ENCODE peak calls at places on chromosomes 5 and 9, in five cellular contexts. W, G, E, T and B are unnamed samples. For H3K4me1, the result is how much of the 10 kb centered on the place peaks cover.

GRCh38 chr5:91641730-91642350 is 258.7 kb upstream of the ARRDC3 start:
- DNase-seq in W (peak), G (no peak), E (no peak), T (peak), B (peak)

GRCh38 chr9:94899464-94900221 is 173.1 kb downstream of the AOPEP start:
- DNase-seq in W (no peak), G (no peak), E (no peak), T (no peak), B (no peak)

GRCh38 chr9:112665347-112665746 is 52.6 kb downstream of the INIP start:
- DNase-seq in W (peak), G (no peak), E (no peak), T (no peak), B (peak)

GRCh38 chr5:41871866-41872265 is 1.6 kb upstream of the OXCT1 start:
- DNase-seq in W (peak), G (no peak), E (no peak), T (peak), B (peak)

GRCh38 chr9:75712690-75713089 is 177.8 kb upstream of the PCSK5 start:
- DNase-seq in W (no peak), G (peak), E (no peak), T (no peak), B (peak)

GRCh38 chr5:157862183-157862851 is 3.4 kb upstream of the CLINT1 start:
- DNase-seq in W (no peak), G (no peak), E (no peak), T (no peak), B (no peak)

GRCh38 chr9:86046080-86046636 is 53.2 kb downstream of the GOLM1 start:
- DNase-seq in W (no peak), G (no peak), E (no peak), T (no peak), B (no peak)

GRCh38 chr5:115869256-115869655 is 27.5 kb downstream of the AP3S1 start:
- DNase-seq in W (no peak), G (no peak), E (no peak), T (no peak), B (peak)

GRCh38 chr9:12972608-12973589 is 198.1 kb downstream of the LURAP1L start:
- DNase-seq in W (no peak), G (no peak), E (no peak), T (no peak), B (peak)

GRCh38 chr9:83937861-83938455 is 16.7 kb upstream of the KIF27 start:
- DNase-seq in W (peak), G (no peak), E (no peak), T (peak), B (peak)

GRCh38 chr9:34256987-34257585 is 72.0 kb downstream of the KIF24 start:
- DNase-seq in W (no peak), G (no peak), E (peak), T (no peak), B (no peak)

GRCh38 chr5:62306494-62307363 is 723 bp downstream of the KIF2A start:
- DNase-seq in W (peak), G (peak), E (no peak), T (peak), B (peak)

GRCh38 chr9:86926130-86926529 is 21.2 kb downstream of the GAS1 start:
- DNase-seq in W (peak), G (no peak), E (no peak), T (no peak), B (no peak)

GRCh38 chr5:138246822-138247221 is 27.6 kb downstream of the GFRA3 start:
- DNase-seq in W (no peak), G (no peak), E (no peak), T (no peak), B (no peak)

GRCh38 chr5:56259002-56259511 is 25.9 kb upstream of the ANKRD55 start:
- DNase-seq in W (peak), G (no peak), E (no peak), T (peak), B (peak)

GRCh38 chr5:151085517-151086031 is 4.7 kb upstream of the TNIP1 start:
- DNase-seq in W (no peak), G (peak), E (no peak), T (peak), B (no peak)
- H3K4me1 ChIP-seq in W (under half), G (under half), E (under half), T (under half), B (under half)

GRCh38 chr5:178861627-178862026 is 1.9 kb downstream of the ZNF354B start:
- DNase-seq in W (no peak), G (no peak), E (no peak), T (no peak), B (no peak)
- H3K4me3 ChIP-seq in W (peak), G (no peak), E (no peak), T (no peak), B (no peak)

GRCh38 chr9:107290619-107291018 is 7.5 kb downstream of the RAD23B start:
- DNase-seq in W (no peak), G (no peak), E (no peak), T (no peak), B (no peak)
- H3K4me1 ChIP-seq in W (half or more), G (under half), E (half or more), T (under half), B (under half)

GRCh38 chr5:75511435-75512382 is at the start of the genes CERT1 and POLK:
- DNase-seq in W (peak), G (peak), E (peak), T (peak), B (peak)

GRCh38 chr5:75513841-75514240 is 2.1 kb downstream of the POLK start:
- DNase-seq in W (no peak), G (no peak), E (no peak), T (no peak), B (no peak)

GRCh38 chr5:75510836-75511434 is 494 bp downstream of the CERT1 start:
- DNase-seq in W (peak), G (peak), E (peak), T (peak), B (no peak)

GRCh38 chr5:75512383-75513074 is 838 bp downstream of the POLK start:
- DNase-seq in W (peak), G (no peak), E (no peak), T (no peak), B (no peak)

DNA sequence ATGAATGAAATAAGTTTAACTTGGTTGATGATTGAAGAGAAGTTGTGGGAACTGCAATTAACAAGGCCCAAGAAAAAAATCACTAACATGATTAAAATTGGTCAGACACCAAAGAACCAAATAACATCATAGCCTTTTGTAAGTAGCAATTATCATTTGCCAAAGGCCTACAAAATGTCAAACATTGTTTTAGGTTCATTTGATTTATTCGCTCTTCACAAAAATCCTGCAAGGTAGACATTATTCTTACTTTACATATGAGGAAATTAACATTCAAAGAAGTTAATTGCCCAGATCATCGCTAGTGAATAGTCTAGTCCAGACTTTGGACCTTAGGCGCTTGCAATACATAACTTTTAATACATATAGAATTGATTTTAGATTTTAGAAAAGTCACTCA is 2.6 kb downstream of the POLK start:
- DNase-seq in W (no peak), G (no peak), E (no peak), T (no peak), B (no peak)
- H3K4me3 ChIP-seq in W (peak), G (no peak), E (no peak), T (no peak), B (no peak)